ENCODE peak calls at places on chromosomes 12 and 14, in eight cellular contexts. One of them, this sample, is unnamed.

GRCh38 chr14:71117839-71118743 is 210.8 kb downstream of the PCNX1 start:
- DNase-seq in HT1080: peak
- DNase-seq in AML-193: no peak
- DNase-seq in HFF-Myc: peak
- DNase-seq in stimulated activated CD4-positive, alpha-beta T cell treated with anti-CD3 and anti-CD28 coated beads, Interleukin-15, amount 100 ng/mL, for 1 hour: no peak
- DNase-seq in cardiac muscle cell: peak
- DNase-seq in NCI-H510A treated with DMSO at 0.1 percent for 48 hours: no peak
- DNase-seq in lung microvascular endothelial cell: no peak
- DNase-seq in this sample: no peak

GRCh38 chr14:101112351-101113107 is 209.0 kb upstream of the RTL1 start:
- DNase-seq in HT1080: no peak
- DNase-seq in AML-193: no peak
- DNase-seq in HFF-Myc: no peak
- DNase-seq in stimulated activated CD4-positive, alpha-beta T cell treated with anti-CD3 and anti-CD28 coated beads, Interleukin-15, amount 100 ng/mL, for 1 hour: no peak
- DNase-seq in cardiac muscle cell: no peak
- DNase-seq in NCI-H510A treated with DMSO at 0.1 percent for 48 hours: no peak
- DNase-seq in lung microvascular endothelial cell: no peak
- DNase-seq in this sample: no peak

GRCh38 chr12:52213541-52214420 is 19.3 kb upstream of the KRT7 start:
- DNase-seq in HT1080: peak
- DNase-seq in AML-193: peak
- DNase-seq in HFF-Myc: no peak
- DNase-seq in stimulated activated CD4-positive, alpha-beta T cell treated with anti-CD3 and anti-CD28 coated beads, Interleukin-15, amount 100 ng/mL, for 1 hour: no peak
- DNase-seq in cardiac muscle cell: peak
- DNase-seq in NCI-H510A treated with DMSO at 0.1 percent for 48 hours: peak
- DNase-seq in lung microvascular endothelial cell: peak
- DNase-seq in this sample: peak

GRCh38 chr14:94009767-94010166 is 12.7 kb downstream of the CCDC197 start:
- DNase-seq in HT1080: peak
- DNase-seq in AML-193: no peak
- DNase-seq in HFF-Myc: peak
- DNase-seq in stimulated activated CD4-positive, alpha-beta T cell treated with anti-CD3 and anti-CD28 coated beads, Interleukin-15, amount 100 ng/mL, for 1 hour: no peak
- DNase-seq in cardiac muscle cell: no peak
- DNase-seq in NCI-H510A treated with DMSO at 0.1 percent for 48 hours: no peak
- DNase-seq in lung microvascular endothelial cell: no peak
- DNase-seq in this sample: no peak

GRCh38 chr14:94157195-94157594 is 16.9 kb upstream of the PPP4R4 start:
- DNase-seq in HT1080: no peak
- DNase-seq in AML-193: no peak
- DNase-seq in HFF-Myc: no peak
- DNase-seq in stimulated activated CD4-positive, alpha-beta T cell treated with anti-CD3 and anti-CD28 coated beads, Interleukin-15, amount 100 ng/mL, for 1 hour: no peak
- DNase-seq in cardiac muscle cell: no peak
- DNase-seq in NCI-H510A treated with DMSO at 0.1 percent for 48 hours: peak
- DNase-seq in lung microvascular endothelial cell: no peak
- DNase-seq in this sample: no peak

GRCh38 chr14:101972126-101972785 is 7.9 kb downstream of the DYNC1H1 start:
- DNase-seq in HT1080: peak
- DNase-seq in AML-193: peak
- DNase-seq in HFF-Myc: peak
- DNase-seq in stimulated activated CD4-positive, alpha-beta T cell treated with anti-CD3 and anti-CD28 coated beads, Interleukin-15, amount 100 ng/mL, for 1 hour: no peak
- DNase-seq in cardiac muscle cell: no peak
- DNase-seq in NCI-H510A treated with DMSO at 0.1 percent for 48 hours: peak
- DNase-seq in lung microvascular endothelial cell: peak
- DNase-seq in this sample: peak

GRCh38 chr12:110342157-110342556 is 61.1 kb downstream of the ATP2A2 start:
- DNase-seq in HT1080: no peak
- DNase-seq in AML-193: no peak
- DNase-seq in HFF-Myc: no peak
- DNase-seq in stimulated activated CD4-positive, alpha-beta T cell treated with anti-CD3 and anti-CD28 coated beads, Interleukin-15, amount 100 ng/mL, for 1 hour: no peak
- DNase-seq in cardiac muscle cell: no peak
- DNase-seq in NCI-H510A treated with DMSO at 0.1 percent for 48 hours: no peak
- DNase-seq in lung microvascular endothelial cell: no peak
- DNase-seq in this sample: no peak

GRCh38 chr12:27960822-27961221 is 11.7 kb downstream of the PTHLH start:
- DNase-seq in HT1080: no peak
- DNase-seq in AML-193: no peak
- DNase-seq in HFF-Myc: no peak
- DNase-seq in stimulated activated CD4-positive, alpha-beta T cell treated with anti-CD3 and anti-CD28 coated beads, Interleukin-15, amount 100 ng/mL, for 1 hour: no peak
- DNase-seq in cardiac muscle cell: no peak
- DNase-seq in NCI-H510A treated with DMSO at 0.1 percent for 48 hours: no peak
- DNase-seq in lung microvascular endothelial cell: peak
- DNase-seq in this sample: no peak

GRCh38 chr12:3168775-3169221 is 91.6 kb downstream of the TSPAN9 start:
- DNase-seq in HT1080: peak
- DNase-seq in AML-193: no peak
- DNase-seq in HFF-Myc: peak
- DNase-seq in stimulated activated CD4-positive, alpha-beta T cell treated with anti-CD3 and anti-CD28 coated beads, Interleukin-15, amount 100 ng/mL, for 1 hour: no peak
- DNase-seq in cardiac muscle cell: no peak
- DNase-seq in NCI-H510A treated with DMSO at 0.1 percent for 48 hours: peak
- DNase-seq in lung microvascular endothelial cell: peak
- DNase-seq in this sample: peak

GRCh38 chr12:3553681-3554546 is 62.9 kb downstream of the PRMT8 start:
- DNase-seq in HT1080: peak
- DNase-seq in AML-193: no peak
- DNase-seq in HFF-Myc: no peak
- DNase-seq in stimulated activated CD4-positive, alpha-beta T cell treated with anti-CD3 and anti-CD28 coated beads, Interleukin-15, amount 100 ng/mL, for 1 hour: no peak
- DNase-seq in cardiac muscle cell: no peak
- DNase-seq in NCI-H510A treated with DMSO at 0.1 percent for 48 hours: no peak
- DNase-seq in lung microvascular endothelial cell: peak
- DNase-seq in this sample: no peak

GRCh38 chr14:64060648-64061096 is 207.9 kb downstream of the SYNE2 start:
- DNase-seq in HT1080: peak
- DNase-seq in AML-193: no peak
- DNase-seq in HFF-Myc: peak
- DNase-seq in stimulated activated CD4-positive, alpha-beta T cell treated with anti-CD3 and anti-CD28 coated beads, Interleukin-15, amount 100 ng/mL, for 1 hour: no peak
- DNase-seq in cardiac muscle cell: peak
- DNase-seq in NCI-H510A treated with DMSO at 0.1 percent for 48 hours: no peak
- DNase-seq in lung microvascular endothelial cell: peak
- DNase-seq in this sample: no peak

GRCh38 chr12:132170094-132170636 is 25.9 kb downstream of the NOC4L start:
- DNase-seq in HT1080: no peak
- DNase-seq in AML-193: no peak
- DNase-seq in HFF-Myc: no peak
- DNase-seq in stimulated activated CD4-positive, alpha-beta T cell treated with anti-CD3 and anti-CD28 coated beads, Interleukin-15, amount 100 ng/mL, for 1 hour: no peak
- DNase-seq in cardiac muscle cell: no peak
- DNase-seq in NCI-H510A treated with DMSO at 0.1 percent for 48 hours: no peak
- DNase-seq in lung microvascular endothelial cell: no peak
- DNase-seq in this sample: no peak

GRCh38 chr14:99742074-99742473 is 51.1 kb upstream of the EML1 start:
- DNase-seq in HT1080: no peak
- DNase-seq in AML-193: no peak
- DNase-seq in HFF-Myc: no peak
- DNase-seq in stimulated activated CD4-positive, alpha-beta T cell treated with anti-CD3 and anti-CD28 coated beads, Interleukin-15, amount 100 ng/mL, for 1 hour: no peak
- DNase-seq in cardiac muscle cell: no peak
- DNase-seq in NCI-H510A treated with DMSO at 0.1 percent for 48 hours: no peak
- DNase-seq in lung microvascular endothelial cell: no peak
- DNase-seq in this sample: no peak

GRCh38 chr12:48013287-48013686 is 9.0 kb upstream of the COL2A1 start:
- DNase-seq in HT1080: no peak
- DNase-seq in AML-193: no peak
- DNase-seq in HFF-Myc: no peak
- DNase-seq in stimulated activated CD4-positive, alpha-beta T cell treated with anti-CD3 and anti-CD28 coated beads, Interleukin-15, amount 100 ng/mL, for 1 hour: no peak
- DNase-seq in cardiac muscle cell: no peak
- DNase-seq in NCI-H510A treated with DMSO at 0.1 percent for 48 hours: no peak
- DNase-seq in lung microvascular endothelial cell: no peak
- DNase-seq in this sample: no peak

GRCh38 chr12:104469523-104469922 is 12.8 kb downstream of the CHST11 start:
- DNase-seq in HT1080: no peak
- DNase-seq in AML-193: no peak
- DNase-seq in HFF-Myc: no peak
- DNase-seq in stimulated activated CD4-positive, alpha-beta T cell treated with anti-CD3 and anti-CD28 coated beads, Interleukin-15, amount 100 ng/mL, for 1 hour: no peak
- DNase-seq in cardiac muscle cell: no peak
- DNase-seq in NCI-H510A treated with DMSO at 0.1 percent for 48 hours: no peak
- DNase-seq in lung microvascular endothelial cell: no peak
- DNase-seq in this sample: no peak

GRCh38 chr12:127351481-127352010 is 915.4 kb upstream of the TMEM132C start:
- DNase-seq in HT1080: no peak
- DNase-seq in AML-193: no peak
- DNase-seq in HFF-Myc: no peak
- DNase-seq in stimulated activated CD4-positive, alpha-beta T cell treated with anti-CD3 and anti-CD28 coated beads, Interleukin-15, amount 100 ng/mL, for 1 hour: no peak
- DNase-seq in cardiac muscle cell: no peak
- DNase-seq in NCI-H510A treated with DMSO at 0.1 percent for 48 hours: no peak
- DNase-seq in lung microvascular endothelial cell: no peak
- DNase-seq in this sample: no peak

GRCh38 chr12:131033886-131034482 is 80.3 kb downstream of the ADGRD1 start:
- DNase-seq in HT1080: no peak
- DNase-seq in AML-193: no peak
- DNase-seq in HFF-Myc: no peak
- DNase-seq in stimulated activated CD4-positive, alpha-beta T cell treated with anti-CD3 and anti-CD28 coated beads, Interleukin-15, amount 100 ng/mL, for 1 hour: no peak
- DNase-seq in cardiac muscle cell: no peak
- DNase-seq in NCI-H510A treated with DMSO at 0.1 percent for 48 hours: no peak
- DNase-seq in lung microvascular endothelial cell: no peak
- DNase-seq in this sample: no peak

GRCh38 chr14:26200675-26201074 is 397.2 kb downstream of the NOVA1 start:
- DNase-seq in HT1080: peak
- DNase-seq in AML-193: no peak
- DNase-seq in HFF-Myc: no peak
- DNase-seq in stimulated activated CD4-positive, alpha-beta T cell treated with anti-CD3 and anti-CD28 coated beads, Interleukin-15, amount 100 ng/mL, for 1 hour: no peak
- DNase-seq in cardiac muscle cell: no peak
- DNase-seq in NCI-H510A treated with DMSO at 0.1 percent for 48 hours: no peak
- DNase-seq in lung microvascular endothelial cell: no peak
- DNase-seq in this sample: no peak

GRCh38 chr14:23725528-23725927 is 89.4 kb downstream of the DHRS2 start:
- DNase-seq in HT1080: no peak
- DNase-seq in AML-193: no peak
- DNase-seq in HFF-Myc: no peak
- DNase-seq in stimulated activated CD4-positive, alpha-beta T cell treated with anti-CD3 and anti-CD28 coated beads, Interleukin-15, amount 100 ng/mL, for 1 hour: no peak
- DNase-seq in cardiac muscle cell: no peak
- DNase-seq in NCI-H510A treated with DMSO at 0.1 percent for 48 hours: no peak
- DNase-seq in lung microvascular endothelial cell: no peak
- DNase-seq in this sample: no peak

GRCh38 chr12:65609359-65609771 is 214.9 kb upstream of the HMGA2 start:
- DNase-seq in HT1080: peak
- DNase-seq in AML-193: no peak
- DNase-seq in HFF-Myc: peak
- DNase-seq in stimulated activated CD4-positive, alpha-beta T cell treated with anti-CD3 and anti-CD28 coated beads, Interleukin-15, amount 100 ng/mL, for 1 hour: no peak
- DNase-seq in cardiac muscle cell: no peak
- DNase-seq in NCI-H510A treated with DMSO at 0.1 percent for 48 hours: no peak
- DNase-seq in lung microvascular endothelial cell: peak
- DNase-seq in this sample: no peak

GRCh38 chr14:70254476-70254961 is 65.8 kb upstream of the SLC8A3 start:
- DNase-seq in HT1080: peak
- DNase-seq in AML-193: no peak
- DNase-seq in HFF-Myc: no peak
- DNase-seq in stimulated activated CD4-positive, alpha-beta T cell treated with anti-CD3 and anti-CD28 coated beads, Interleukin-15, amount 100 ng/mL, for 1 hour: no peak
- DNase-seq in cardiac muscle cell: peak
- DNase-seq in NCI-H510A treated with DMSO at 0.1 percent for 48 hours: peak
- DNase-seq in lung microvascular endothelial cell: peak
- DNase-seq in this sample: peak

GRCh38 chr12:57771271-57771872 is 533 bp downstream of the METTL1 start:
- DNase-seq in HT1080: no peak
- DNase-seq in AML-193: peak
- DNase-seq in HFF-Myc: peak
- DNase-seq in stimulated activated CD4-positive, alpha-beta T cell treated with anti-CD3 and anti-CD28 coated beads, Interleukin-15, amount 100 ng/mL, for 1 hour: peak
- DNase-seq in cardiac muscle cell: peak
- DNase-seq in NCI-H510A treated with DMSO at 0.1 percent for 48 hours: peak
- DNase-seq in lung microvascular endothelial cell: peak
- DNase-seq in this sample: peak

GRCh38 chr12:58915634-58916033 is 4.7 kb downstream of the LRIG3 start:
- DNase-seq in HT1080: no peak
- DNase-seq in AML-193: no peak
- DNase-seq in HFF-Myc: peak
- DNase-seq in stimulated activated CD4-positive, alpha-beta T cell treated with anti-CD3 and anti-CD28 coated beads, Interleukin-15, amount 100 ng/mL, for 1 hour: no peak
- DNase-seq in cardiac muscle cell: peak
- DNase-seq in NCI-H510A treated with DMSO at 0.1 percent for 48 hours: peak
- DNase-seq in lung microvascular endothelial cell: peak
- DNase-seq in this sample: no peak